ENCODE peak calls at places on chromosomes 6 and 20, in four cellular contexts. One of them, this sample, is unnamed.

GRCh38 chr6:119077643-119078448 is 618 bp downstream of the FAM184A start:
- DNase-seq in A549: no peak
- DNase-seq in endothelial cell of umbilical vein: no peak
- DNase-seq in heart left ventricle: peak; percentile 27
- DNase-seq in this sample: peak; percentile 25

GRCh38 chr6:71454083-71454482 is 165.5 kb downstream of the OGFRL1 start:
- DNase-seq in heart left ventricle: no peak
- DNase-seq in endothelial cell of umbilical vein: no peak
- DNase-seq in A549: no peak
- DNase-seq in this sample: no peak

GRCh38 chr6:35780719-35781118 is at the start of gene CLPSL1:
- DNase-seq in heart left ventricle: no peak
- DNase-seq in A549: no peak
- DNase-seq in endothelial cell of umbilical vein: no peak
- DNase-seq in this sample: no peak

GRCh38 chr6:155301867-155302266 is 12.4 kb downstream of the TFB1M start:
- DNase-seq in endothelial cell of umbilical vein: no peak
- DNase-seq in heart left ventricle: no peak
- DNase-seq in A549: no peak
- DNase-seq in this sample: no peak

GRCh38 chr6:113690255-113690956 is 166.7 kb upstream of the MARCKS start:
- DNase-seq in heart left ventricle: no peak
- DNase-seq in endothelial cell of umbilical vein: peak; percentile 66
- DNase-seq in A549: peak; percentile 65
- DNase-seq in this sample: no peak

GRCh38 chr6:33624856-33625255 is 3.7 kb downstream of the ITPR3 start:
- DNase-seq in heart left ventricle: no peak
- DNase-seq in A549: no peak
- DNase-seq in endothelial cell of umbilical vein: no peak
- DNase-seq in this sample: no peak

GRCh38 chr6:85129881-85130280 is 320.0 kb upstream of the NT5E start:
- DNase-seq in heart left ventricle: no peak
- DNase-seq in A549: peak; percentile 13
- DNase-seq in endothelial cell of umbilical vein: no peak
- DNase-seq in this sample: no peak

GRCh38 chr20:64233725-64234124 is 21.8 kb upstream of the PCMTD2 start:
- DNase-seq in heart left ventricle: peak; percentile 95
- DNase-seq in endothelial cell of umbilical vein: no peak
- DNase-seq in A549: no peak
- DNase-seq in this sample: no peak

GRCh38 chr6:145906144-145906543 is 58.0 kb downstream of the SHPRH start:
- DNase-seq in heart left ventricle: no peak
- DNase-seq in endothelial cell of umbilical vein: no peak
- DNase-seq in A549: no peak
- DNase-seq in this sample: no peak

GRCh38 chr6:139262519-139263300 is 29.1 kb downstream of the TXLNB start:
- DNase-seq in A549: no peak
- DNase-seq in endothelial cell of umbilical vein: no peak
- DNase-seq in heart left ventricle: no peak
- DNase-seq in this sample: no peak

GRCh38 chr6:85643530-85644373 is 1.1 kb upstream of the SYNCRIP start:
- DNase-seq in A549: peak; percentile 88
- DNase-seq in endothelial cell of umbilical vein: peak; percentile 93
- DNase-seq in heart left ventricle: peak; percentile 95
- DNase-seq in this sample: peak; percentile 93

GRCh38 chr6:148322704-148323103 is 19.9 kb upstream of the SASH1 start:
- DNase-seq in endothelial cell of umbilical vein: no peak
- DNase-seq in A549: no peak
- DNase-seq in heart left ventricle: no peak
- DNase-seq in this sample: no peak

GRCh38 chr20:47295921-47296426 is 60.5 kb downstream of the ZMYND8 start:
- DNase-seq in A549: peak; percentile 84
- DNase-seq in heart left ventricle: no peak
- DNase-seq in endothelial cell of umbilical vein: no peak
- DNase-seq in this sample: no peak

GRCh38 chr20:10798811-10799210 is 125.0 kb upstream of the JAG1 start:
- DNase-seq in heart left ventricle: no peak
- DNase-seq in A549: no peak
- DNase-seq in endothelial cell of umbilical vein: no peak
- DNase-seq in this sample: no peak

GRCh38 chr6:33894438-33894837 is 90.6 kb upstream of the MLN start:
- DNase-seq in A549: no peak
- DNase-seq in heart left ventricle: no peak
- DNase-seq in endothelial cell of umbilical vein: no peak
- DNase-seq in this sample: peak; percentile 49

GRCh38 chr20:21342656-21343345 is 39.7 kb downstream of the XRN2 start:
- DNase-seq in endothelial cell of umbilical vein: peak; percentile 63
- DNase-seq in A549: no peak
- DNase-seq in heart left ventricle: no peak
- DNase-seq in this sample: no peak

GRCh38 chr6:60671369-60671768 is 1614.7 kb downstream of the KHDRBS2 start:
- DNase-seq in A549: no peak
- DNase-seq in heart left ventricle: no peak
- DNase-seq in endothelial cell of umbilical vein: no peak
- DNase-seq in this sample: no peak

GRCh38 chr6:54037277-54037779 is 73.9 kb upstream of the MLIP start:
- DNase-seq in A549: no peak
- DNase-seq in endothelial cell of umbilical vein: no peak
- DNase-seq in heart left ventricle: no peak
- DNase-seq in this sample: no peak

GRCh38 chr20:35734374-35734773 is 7.7 kb downstream of the RBM39 start:
- DNase-seq in heart left ventricle: no peak
- DNase-seq in endothelial cell of umbilical vein: no peak
- DNase-seq in A549: no peak
- DNase-seq in this sample: no peak

GRCh38 chr20:35731469-35731788 is 10.6 kb downstream of the RBM39 start:
- DNase-seq in heart left ventricle: no peak
- DNase-seq in A549: no peak
- DNase-seq in endothelial cell of umbilical vein: no peak
- DNase-seq in this sample: no peak

GRCh38 chr20:35731862-35732643 is 10.0 kb downstream of the RBM39 start:
- DNase-seq in A549: no peak
- DNase-seq in heart left ventricle: no peak
- DNase-seq in endothelial cell of umbilical vein: no peak
- DNase-seq in this sample: no peak

GRCh38 chr20:35730583-35731468 is 11.2 kb downstream of the RBM39 start:
- DNase-seq in heart left ventricle: no peak
- DNase-seq in endothelial cell of umbilical vein: no peak
- DNase-seq in A549: no peak
- DNase-seq in this sample: no peak

DNA sequence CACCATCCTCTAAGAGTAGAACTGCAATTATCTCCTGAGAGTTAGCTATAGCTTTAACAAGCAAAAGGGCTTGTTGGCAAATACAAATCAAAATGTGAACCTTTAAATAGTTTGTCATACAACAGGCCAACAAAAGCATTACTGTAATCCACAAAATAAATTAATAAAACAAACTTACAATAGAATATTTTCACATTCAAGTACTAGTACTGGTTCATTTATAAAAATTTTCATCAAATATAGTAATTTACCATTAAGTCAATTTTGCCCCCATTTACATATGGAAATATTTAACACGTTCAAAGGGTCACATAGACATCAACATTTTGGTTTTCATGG is 9.4 kb downstream of the RBM39 start:
- DNase-seq in endothelial cell of umbilical vein: no peak
- DNase-seq in heart left ventricle: no peak
- DNase-seq in A549: no peak
- DNase-seq in this sample: no peak
- H3K4me1 ChIP-seq in endothelial cell of umbilical vein: peaks cover 12% of the 10 kb centered on the region
- H3K4me1 ChIP-seq in heart left ventricle: peaks cover 38% of the 10 kb centered on the region
- H3K4me1 ChIP-seq in A549: peaks cover 60% of the 10 kb centered on the region
- H3K4me1 ChIP-seq in this sample: no peaks in the 10 kb centered on the region

GRCh38 chr6:12049165-12049564 is 37.1 kb downstream of the HIVEP1 start:
- DNase-seq in A549: no peak
- DNase-seq in heart left ventricle: no peak
- DNase-seq in endothelial cell of umbilical vein: no peak
- DNase-seq in this sample: no peak
- TF ChIP-seq POLR2A in A549: no peak
- TF ChIP-seq POLR2A in heart left ventricle: no peak
- TF ChIP-seq POLR2A in endothelial cell of umbilical vein: no peak
- TF ChIP-seq POLR2A in this sample: no peak

GRCh38 chr6:158043586-158044524 is 62.2 kb downstream of the SYNJ2 start:
- DNase-seq in endothelial cell of umbilical vein: no peak
- DNase-seq in heart left ventricle: peak; percentile 92
- DNase-seq in A549: no peak
- DNase-seq in this sample: no peak

GRCh38 chr6:158046201-158047119 is 64.8 kb downstream of the SYNJ2 start:
- DNase-seq in heart left ventricle: peak; percentile 16
- DNase-seq in A549: no peak
- DNase-seq in endothelial cell of umbilical vein: no peak
- DNase-seq in this sample: no peak

GRCh38 chr6:158042245-158042798 is 60.7 kb downstream of the SYNJ2 start:
- DNase-seq in heart left ventricle: peak; percentile 86
- DNase-seq in A549: peak; percentile 51
- DNase-seq in endothelial cell of umbilical vein: peak; percentile 94
- DNase-seq in this sample: peak; percentile 72

GRCh38 chr6:158043008-158043407 is 61.3 kb downstream of the SYNJ2 start:
- DNase-seq in endothelial cell of umbilical vein: no peak
- DNase-seq in heart left ventricle: no peak
- DNase-seq in A549: no peak
- DNase-seq in this sample: no peak

DNA sequence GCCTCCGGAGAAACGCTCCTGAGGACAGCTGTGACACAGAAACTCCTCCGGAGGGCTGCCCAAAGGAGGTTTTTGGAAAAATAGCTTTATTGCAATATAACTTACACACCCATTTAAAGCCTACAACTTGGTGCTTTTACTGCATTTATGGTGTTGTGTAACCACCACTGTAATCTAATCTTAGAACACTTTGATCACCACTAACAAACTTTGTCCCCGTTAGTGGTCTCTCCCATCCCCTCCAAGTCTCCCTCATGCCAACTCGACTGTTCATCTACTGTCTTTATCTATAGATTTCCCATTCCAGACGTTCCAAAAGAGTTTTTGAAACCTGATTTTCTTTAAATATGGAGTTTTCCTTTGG is 62.8 kb downstream of the SYNJ2 start:
- DNase-seq in endothelial cell of umbilical vein: no peak
- DNase-seq in A549: no peak
- DNase-seq in heart left ventricle: no peak
- DNase-seq in this sample: no peak
- H3K4me1 ChIP-seq in endothelial cell of umbilical vein: peaks cover 32% of the 10 kb centered on the region
- H3K4me1 ChIP-seq in A549: peaks cover 66% of the 10 kb centered on the region
- H3K4me1 ChIP-seq in heart left ventricle: peaks cover 20% of the 10 kb centered on the region
- H3K4me1 ChIP-seq in this sample: peaks cover 19% of the 10 kb centered on the region

GRCh38 chr6:30682181-30683117 is 4.0 kb downstream of the PPP1R18 start:
- DNase-seq in A549: peak; percentile 55
- DNase-seq in heart left ventricle: peak; percentile 89
- DNase-seq in endothelial cell of umbilical vein: peak; percentile 89
- DNase-seq in this sample: peak; percentile 79
- TF ChIP-seq POLR2A in A549: peak; percentile 29
- TF ChIP-seq POLR2A in heart left ventricle: peak; percentile 36
- TF ChIP-seq POLR2A in endothelial cell of umbilical vein: peak; percentile 68
- TF ChIP-seq POLR2A in this sample: peak; percentile 65

This sample was measured in uterus.